ENCODE peak calls at places on chromosomes 11 and 22, in five cellular contexts. One of them, this sample, is unnamed.

GRCh38 chr11:117840881-117841581 is 16.5 kb upstream of the FXYD2 start:
- DNase-seq in HCT116: no peak
- DNase-seq in heart left ventricle: peak
- DNase-seq in testis: peak
- DNase-seq in stomach: peak
- DNase-seq in this sample: no peak

GRCh38 chr11:13949876-13950275 is 12.6 kb upstream of the SPON1 start:
- DNase-seq in HCT116: no peak
- DNase-seq in heart left ventricle: no peak
- DNase-seq in testis: no peak
- DNase-seq in stomach: no peak
- DNase-seq in this sample: no peak

GRCh38 chr11:10990160-10990559 is 132.3 kb upstream of the ZBED5 start:
- DNase-seq in HCT116: no peak
- DNase-seq in heart left ventricle: no peak
- DNase-seq in testis: no peak
- DNase-seq in stomach: no peak
- DNase-seq in this sample: no peak

GRCh38 chr11:119375629-119376196 is 5.8 kb downstream of the USP2 start:
- DNase-seq in HCT116: no peak
- DNase-seq in heart left ventricle: peak
- DNase-seq in testis: peak
- DNase-seq in stomach: no peak
- DNase-seq in this sample: no peak

GRCh38 chr11:116421529-116422185 is 351.1 kb downstream of the BUD13 start:
- DNase-seq in HCT116: no peak
- DNase-seq in heart left ventricle: no peak
- DNase-seq in testis: no peak
- DNase-seq in stomach: no peak
- DNase-seq in this sample: no peak

GRCh38 chr11:72237112-72237931 is 6.7 kb downstream of the PHOX2A start:
- DNase-seq in HCT116: no peak
- DNase-seq in heart left ventricle: no peak
- DNase-seq in testis: peak
- DNase-seq in stomach: no peak
- DNase-seq in this sample: no peak

GRCh38 chr22:19292262-19293230 is 1.0 kb upstream of the CLTCL1 start:
- DNase-seq in HCT116: no peak
- DNase-seq in heart left ventricle: peak
- DNase-seq in testis: peak
- DNase-seq in stomach: no peak
- DNase-seq in this sample: peak

GRCh38 chr22:25403752-25404471 is 160.6 kb upstream of the GRK3 start:
- DNase-seq in HCT116: no peak
- DNase-seq in heart left ventricle: no peak
- DNase-seq in testis: no peak
- DNase-seq in stomach: no peak
- DNase-seq in this sample: no peak

GRCh38 chr11:75538150-75538942 is 12.6 kb upstream of the GDPD5 start:
- DNase-seq in HCT116: no peak
- DNase-seq in heart left ventricle: no peak
- DNase-seq in testis: no peak
- DNase-seq in stomach: no peak
- DNase-seq in this sample: no peak

GRCh38 chr22:36379593-36380361 is 8.0 kb downstream of the MYH9 start:
- DNase-seq in HCT116: no peak
- DNase-seq in heart left ventricle: peak
- DNase-seq in testis: no peak
- DNase-seq in stomach: no peak
- DNase-seq in this sample: no peak

GRCh38 chr11:34308049-34308692 is 49.6 kb downstream of the ABTB2 start:
- DNase-seq in HCT116: peak
- DNase-seq in heart left ventricle: no peak
- DNase-seq in testis: no peak
- DNase-seq in stomach: no peak
- DNase-seq in this sample: no peak

GRCh38 chr11:86726118-86726748 is 53.8 kb upstream of the ME3 start:
- DNase-seq in HCT116: peak
- DNase-seq in heart left ventricle: no peak
- DNase-seq in testis: no peak
- DNase-seq in stomach: no peak
- DNase-seq in this sample: no peak

GRCh38 chr22:41446639-41447434 is at the start of gene TOB2:
- DNase-seq in HCT116: peak
- DNase-seq in heart left ventricle: peak
- DNase-seq in testis: peak
- DNase-seq in stomach: peak
- DNase-seq in this sample: peak

GRCh38 chr11:16992846-16993245 is 21.4 kb downstream of the PLEKHA7 start:
- DNase-seq in HCT116: no peak
- DNase-seq in heart left ventricle: no peak
- DNase-seq in testis: no peak
- DNase-seq in stomach: no peak
- DNase-seq in this sample: no peak

GRCh38 chr11:15200696-15201095 is 86.0 kb downstream of the INSC start:
- DNase-seq in HCT116: no peak
- DNase-seq in heart left ventricle: no peak
- DNase-seq in testis: no peak
- DNase-seq in stomach: no peak
- DNase-seq in this sample: no peak

GRCh38 chr11:125494987-125495725 is 909 bp downstream of the FEZ1 start:
- DNase-seq in HCT116: no peak
- DNase-seq in heart left ventricle: peak
- DNase-seq in testis: peak
- DNase-seq in stomach: no peak
- DNase-seq in this sample: peak

GRCh38 chr11:70630816-70631623 is 232.7 kb downstream of the CTTN start:
- DNase-seq in HCT116: no peak
- DNase-seq in heart left ventricle: no peak
- DNase-seq in testis: peak
- DNase-seq in stomach: no peak
- DNase-seq in this sample: no peak

GRCh38 chr11:100756556-100756955 is 69.5 kb downstream of the ARHGAP42 start:
- DNase-seq in HCT116: no peak
- DNase-seq in heart left ventricle: no peak
- DNase-seq in testis: no peak
- DNase-seq in stomach: no peak
- DNase-seq in this sample: no peak

GRCh38 chr22:43550024-43550620 is 138.3 kb downstream of the MPPED1 start:
- DNase-seq in HCT116: no peak
- DNase-seq in heart left ventricle: no peak
- DNase-seq in testis: peak
- DNase-seq in stomach: peak
- DNase-seq in this sample: no peak

GRCh38 chr22:39654959-39655579 is 84.5 kb downstream of the CACNA1I start:
- DNase-seq in HCT116: no peak
- DNase-seq in heart left ventricle: no peak
- DNase-seq in testis: no peak
- DNase-seq in stomach: no peak
- DNase-seq in this sample: no peak

GRCh38 chr22:42758929-42759629 is 38.4 kb upstream of the A4GALT start:
- DNase-seq in HCT116: no peak
- DNase-seq in heart left ventricle: no peak
- DNase-seq in testis: no peak
- DNase-seq in stomach: no peak
- DNase-seq in this sample: no peak

GRCh38 chr11:74170694-74171629 is at the start of the genes C2CD3 and PPME1:
- DNase-seq in HCT116: peak
- DNase-seq in heart left ventricle: peak
- DNase-seq in testis: peak
- DNase-seq in stomach: peak
- DNase-seq in this sample: peak

GRCh38 chr11:16169946-16170345 is 186.4 kb downstream of the SOX6 start:
- DNase-seq in HCT116: no peak
- DNase-seq in heart left ventricle: no peak
- DNase-seq in testis: no peak
- DNase-seq in stomach: no peak
- DNase-seq in this sample: no peak

GRCh38 chr22:45804986-45805325 is 133.3 kb downstream of the ATXN10 start:
- DNase-seq in HCT116: peak
- DNase-seq in heart left ventricle: no peak
- DNase-seq in testis: no peak
- DNase-seq in stomach: no peak
- DNase-seq in this sample: no peak

GRCh38 chr22:35568751-35569725 is 28.4 kb downstream of the RASD2 start:
- DNase-seq in HCT116: no peak
- DNase-seq in heart left ventricle: no peak
- DNase-seq in testis: no peak
- DNase-seq in stomach: peak
- DNase-seq in this sample: no peak

GRCh38 chr22:43506487-43506886 is 94.7 kb downstream of the MPPED1 start:
- DNase-seq in HCT116: no peak
- DNase-seq in heart left ventricle: no peak
- DNase-seq in testis: no peak
- DNase-seq in stomach: no peak
- DNase-seq in this sample: no peak

GRCh38 chr22:40966683-40967082 is 15.5 kb downstream of the RBX1 start:
- DNase-seq in HCT116: no peak
- DNase-seq in heart left ventricle: no peak
- DNase-seq in testis: no peak
- DNase-seq in stomach: no peak
- DNase-seq in this sample: no peak

GRCh38 chr11:73361953-73362776 is 14.0 kb upstream of the RELT start:
- DNase-seq in HCT116: peak
- DNase-seq in heart left ventricle: no peak
- DNase-seq in testis: peak
- DNase-seq in stomach: no peak
- DNase-seq in this sample: no peak

GRCh38 chr11:107598225-107599139 is 7.5 kb downstream of the ELMOD1 start:
- DNase-seq in HCT116: peak
- DNase-seq in heart left ventricle: no peak
- DNase-seq in testis: peak
- DNase-seq in stomach: no peak
- DNase-seq in this sample: no peak

GRCh38 chr11:96614101-96614500 is 224.3 kb downstream of the JRKL start:
- DNase-seq in HCT116: no peak
- DNase-seq in heart left ventricle: no peak
- DNase-seq in testis: no peak
- DNase-seq in stomach: no peak
- DNase-seq in this sample: no peak

GRCh38 chr11:12868315-12869073 is 140.6 kb upstream of the RASSF10 start:
- DNase-seq in HCT116: no peak
- DNase-seq in heart left ventricle: no peak
- DNase-seq in testis: no peak
- DNase-seq in stomach: no peak
- DNase-seq in this sample: no peak

GRCh38 chr11:99020324-99021225 is at the start of gene CNTN5:
- DNase-seq in HCT116: no peak
- DNase-seq in heart left ventricle: peak
- DNase-seq in testis: peak
- DNase-seq in stomach: no peak
- DNase-seq in this sample: no peak

GRCh38 chr11:4190519-4190918 is 95.9 kb downstream of the RRM1 start:
- DNase-seq in HCT116: no peak
- DNase-seq in heart left ventricle: no peak
- DNase-seq in testis: no peak
- DNase-seq in stomach: no peak
- DNase-seq in this sample: no peak
- TF ChIP-seq POLR2A in HCT116: no peak
- TF ChIP-seq POLR2A in heart left ventricle: no peak
- TF ChIP-seq POLR2A in testis: no peak
- TF ChIP-seq POLR2A in stomach: no peak
- TF ChIP-seq POLR2A in this sample: no peak

GRCh38 chr11:36500315-36500721 is 9.8 kb downstream of the TRAF6 start:
- DNase-seq in HCT116: no peak
- DNase-seq in heart left ventricle: peak
- DNase-seq in testis: no peak
- DNase-seq in stomach: no peak
- DNase-seq in this sample: no peak
- TF ChIP-seq POLR2A in HCT116: no peak
- TF ChIP-seq POLR2A in heart left ventricle: no peak
- TF ChIP-seq POLR2A in testis: no peak
- TF ChIP-seq POLR2A in stomach: no peak
- TF ChIP-seq POLR2A in this sample: no peak

GRCh38 chr11:48087422-48087821 is 107.1 kb downstream of the PTPRJ start:
- DNase-seq in HCT116: no peak
- DNase-seq in heart left ventricle: no peak
- DNase-seq in testis: no peak
- DNase-seq in stomach: no peak
- DNase-seq in this sample: no peak

GRCh38 chr11:48091426-48092102 is 111.2 kb downstream of the PTPRJ start:
- DNase-seq in HCT116: no peak
- DNase-seq in heart left ventricle: no peak
- DNase-seq in testis: no peak
- DNase-seq in stomach: no peak
- DNase-seq in this sample: no peak

GRCh38 chr11:48087974-48088681 is 107.8 kb downstream of the PTPRJ start:
- DNase-seq in HCT116: no peak
- DNase-seq in heart left ventricle: peak
- DNase-seq in testis: peak
- DNase-seq in stomach: peak
- DNase-seq in this sample: peak

GRCh38 chr11:48090174-48090573 is 109.8 kb downstream of the PTPRJ start:
- DNase-seq in HCT116: no peak
- DNase-seq in heart left ventricle: no peak
- DNase-seq in testis: no peak
- DNase-seq in stomach: no peak
- DNase-seq in this sample: no peak

GRCh38 chr11:48088682-48089050 is 108.3 kb downstream of the PTPRJ start:
- DNase-seq in HCT116: no peak
- DNase-seq in heart left ventricle: no peak
- DNase-seq in testis: no peak
- DNase-seq in stomach: no peak
- DNase-seq in this sample: peak
- TF ChIP-seq POLR2A in HCT116: no peak
- TF ChIP-seq POLR2A in heart left ventricle: no peak
- TF ChIP-seq POLR2A in testis: no peak
- TF ChIP-seq POLR2A in stomach: no peak
- TF ChIP-seq POLR2A in this sample: no peak

DNA sequence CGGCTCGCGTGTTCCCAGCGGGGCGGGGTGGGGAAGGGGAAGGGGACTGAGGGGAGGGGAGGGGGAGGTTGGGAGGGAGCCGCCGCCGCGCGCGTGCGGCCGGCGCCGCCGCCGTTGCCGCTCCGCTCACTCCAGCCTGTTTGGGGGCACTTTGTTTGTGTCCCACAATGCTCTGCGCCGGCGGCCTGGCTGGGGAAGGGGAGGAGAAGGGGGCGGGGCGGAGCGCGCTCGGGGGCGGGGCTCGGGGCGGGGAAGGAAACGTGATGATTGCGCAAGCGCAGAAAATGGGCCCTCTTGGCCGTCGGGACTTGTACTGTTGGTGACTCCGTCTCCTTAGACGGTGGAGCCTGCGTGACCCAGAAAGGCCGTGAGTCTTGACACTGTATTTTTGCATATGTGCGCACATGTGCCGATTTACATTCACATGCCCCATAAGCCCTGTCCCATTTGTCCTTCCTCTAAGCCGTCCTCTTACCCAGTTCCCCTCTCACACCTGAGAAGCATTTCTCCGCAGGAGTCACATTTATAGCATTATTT is at the start of gene ZBTB44:
- DNase-seq in HCT116: peak
- DNase-seq in heart left ventricle: peak
- DNase-seq in testis: peak
- DNase-seq in stomach: peak
- DNase-seq in this sample: peak
- TF ChIP-seq POLR2A in HCT116: peak
- TF ChIP-seq POLR2A in heart left ventricle: no peak
- TF ChIP-seq POLR2A in testis: no peak
- TF ChIP-seq POLR2A in stomach: no peak
- TF ChIP-seq POLR2A in this sample: peak

This sample was measured in prostate gland.